ENCODE peak calls at places on chromosomes 2 and 18, in eight cellular contexts. One of them, this sample, is unnamed.

GRCh38 chr2:105820691-105821090 is 76.0 kb downstream of the NCK2 start:
- DNase-seq in cardiac fibroblast: no peak
- DNase-seq in A549: no peak
- DNase-seq in left lung: no peak
- DNase-seq in cardiac muscle cell: no peak
- DNase-seq in IMR-90: no peak
- DNase-seq in GM12865: no peak
- DNase-seq in mammary epithelial cell: no peak
- DNase-seq in this sample: no peak

GRCh38 chr2:200604571-200605255 is 18.9 kb downstream of the AOX1 start:
- DNase-seq in cardiac fibroblast: peak
- DNase-seq in A549: no peak
- DNase-seq in left lung: no peak
- DNase-seq in cardiac muscle cell: no peak
- DNase-seq in IMR-90: peak
- DNase-seq in GM12865: no peak
- DNase-seq in mammary epithelial cell: no peak
- DNase-seq in this sample: no peak

GRCh38 chr18:62881509-62882016 is 166.2 kb downstream of the PHLPP1 start:
- DNase-seq in cardiac fibroblast: peak
- DNase-seq in A549: peak
- DNase-seq in left lung: no peak
- DNase-seq in cardiac muscle cell: no peak
- DNase-seq in IMR-90: peak
- DNase-seq in GM12865: peak
- DNase-seq in mammary epithelial cell: peak
- DNase-seq in this sample: no peak

GRCh38 chr2:69253893-69254292 is 133.1 kb downstream of the GFPT1 start:
- DNase-seq in cardiac fibroblast: peak
- DNase-seq in A549: peak
- DNase-seq in left lung: no peak
- DNase-seq in cardiac muscle cell: no peak
- DNase-seq in IMR-90: peak
- DNase-seq in GM12865: no peak
- DNase-seq in mammary epithelial cell: peak
- DNase-seq in this sample: no peak

GRCh38 chr2:28904802-28905499 is 10.5 kb downstream of the WDR43 start:
- DNase-seq in cardiac fibroblast: no peak
- DNase-seq in A549: no peak
- DNase-seq in left lung: no peak
- DNase-seq in cardiac muscle cell: no peak
- DNase-seq in IMR-90: no peak
- DNase-seq in GM12865: no peak
- DNase-seq in mammary epithelial cell: no peak
- DNase-seq in this sample: no peak

GRCh38 chr2:54052825-54053718 is 62.3 kb upstream of the ACYP2 start:
- DNase-seq in cardiac fibroblast: no peak
- DNase-seq in A549: no peak
- DNase-seq in left lung: no peak
- DNase-seq in cardiac muscle cell: no peak
- DNase-seq in IMR-90: no peak
- DNase-seq in GM12865: peak
- DNase-seq in mammary epithelial cell: peak
- DNase-seq in this sample: no peak

GRCh38 chr2:75064691-75065396 is 106.4 kb downstream of the POLE4 start:
- DNase-seq in cardiac fibroblast: peak
- DNase-seq in A549: peak
- DNase-seq in left lung: peak
- DNase-seq in cardiac muscle cell: peak
- DNase-seq in IMR-90: peak
- DNase-seq in GM12865: peak
- DNase-seq in mammary epithelial cell: peak
- DNase-seq in this sample: peak

GRCh38 chr2:5482929-5483331 is 209.3 kb upstream of the SOX11 start:
- DNase-seq in cardiac fibroblast: no peak
- DNase-seq in A549: no peak
- DNase-seq in left lung: no peak
- DNase-seq in cardiac muscle cell: peak
- DNase-seq in IMR-90: no peak
- DNase-seq in GM12865: no peak
- DNase-seq in mammary epithelial cell: no peak
- DNase-seq in this sample: peak

GRCh38 chr2:214401580-214401979 is 9.3 kb upstream of the VWC2L start:
- DNase-seq in cardiac fibroblast: no peak
- DNase-seq in A549: no peak
- DNase-seq in left lung: no peak
- DNase-seq in cardiac muscle cell: no peak
- DNase-seq in IMR-90: no peak
- DNase-seq in GM12865: no peak
- DNase-seq in mammary epithelial cell: peak
- DNase-seq in this sample: no peak

GRCh38 chr2:122148128-122148792 is 392.8 kb downstream of the TSN start:
- DNase-seq in cardiac fibroblast: no peak
- DNase-seq in A549: no peak
- DNase-seq in left lung: no peak
- DNase-seq in cardiac muscle cell: no peak
- DNase-seq in IMR-90: no peak
- DNase-seq in GM12865: peak
- DNase-seq in mammary epithelial cell: no peak
- DNase-seq in this sample: peak

GRCh38 chr2:152525277-152525838 is 190.4 kb downstream of the FMNL2 start:
- DNase-seq in cardiac fibroblast: peak
- DNase-seq in A549: peak
- DNase-seq in left lung: peak
- DNase-seq in cardiac muscle cell: no peak
- DNase-seq in IMR-90: peak
- DNase-seq in GM12865: no peak
- DNase-seq in mammary epithelial cell: peak
- DNase-seq in this sample: no peak

GRCh38 chr2:238023608-238024007 is 37.2 kb upstream of the SCLY start:
- DNase-seq in cardiac fibroblast: no peak
- DNase-seq in A549: no peak
- DNase-seq in left lung: no peak
- DNase-seq in cardiac muscle cell: no peak
- DNase-seq in IMR-90: no peak
- DNase-seq in GM12865: no peak
- DNase-seq in mammary epithelial cell: no peak
- DNase-seq in this sample: no peak

GRCh38 chr2:42917374-42918017 is 125.1 kb upstream of the HAAO start:
- DNase-seq in cardiac fibroblast: peak
- DNase-seq in A549: no peak
- DNase-seq in left lung: peak
- DNase-seq in cardiac muscle cell: no peak
- DNase-seq in IMR-90: peak
- DNase-seq in GM12865: peak
- DNase-seq in mammary epithelial cell: no peak
- DNase-seq in this sample: no peak

GRCh38 chr2:239912938-239913631 is 112.1 kb downstream of the NDUFA10 start:
- DNase-seq in cardiac fibroblast: no peak
- DNase-seq in A549: no peak
- DNase-seq in left lung: no peak
- DNase-seq in cardiac muscle cell: no peak
- DNase-seq in IMR-90: no peak
- DNase-seq in GM12865: no peak
- DNase-seq in mammary epithelial cell: no peak
- DNase-seq in this sample: no peak

GRCh38 chr2:143282684-143283083 is 153.5 kb downstream of the ARHGAP15 start:
- DNase-seq in cardiac fibroblast: no peak
- DNase-seq in A549: no peak
- DNase-seq in left lung: no peak
- DNase-seq in cardiac muscle cell: no peak
- DNase-seq in IMR-90: no peak
- DNase-seq in GM12865: peak
- DNase-seq in mammary epithelial cell: no peak
- DNase-seq in this sample: no peak

GRCh38 chr2:140316345-140316744 is 1536.2 kb upstream of the NXPH2 start:
- DNase-seq in cardiac fibroblast: no peak
- DNase-seq in A549: no peak
- DNase-seq in left lung: no peak
- DNase-seq in cardiac muscle cell: no peak
- DNase-seq in IMR-90: no peak
- DNase-seq in GM12865: no peak
- DNase-seq in mammary epithelial cell: no peak
- DNase-seq in this sample: no peak

DNA sequence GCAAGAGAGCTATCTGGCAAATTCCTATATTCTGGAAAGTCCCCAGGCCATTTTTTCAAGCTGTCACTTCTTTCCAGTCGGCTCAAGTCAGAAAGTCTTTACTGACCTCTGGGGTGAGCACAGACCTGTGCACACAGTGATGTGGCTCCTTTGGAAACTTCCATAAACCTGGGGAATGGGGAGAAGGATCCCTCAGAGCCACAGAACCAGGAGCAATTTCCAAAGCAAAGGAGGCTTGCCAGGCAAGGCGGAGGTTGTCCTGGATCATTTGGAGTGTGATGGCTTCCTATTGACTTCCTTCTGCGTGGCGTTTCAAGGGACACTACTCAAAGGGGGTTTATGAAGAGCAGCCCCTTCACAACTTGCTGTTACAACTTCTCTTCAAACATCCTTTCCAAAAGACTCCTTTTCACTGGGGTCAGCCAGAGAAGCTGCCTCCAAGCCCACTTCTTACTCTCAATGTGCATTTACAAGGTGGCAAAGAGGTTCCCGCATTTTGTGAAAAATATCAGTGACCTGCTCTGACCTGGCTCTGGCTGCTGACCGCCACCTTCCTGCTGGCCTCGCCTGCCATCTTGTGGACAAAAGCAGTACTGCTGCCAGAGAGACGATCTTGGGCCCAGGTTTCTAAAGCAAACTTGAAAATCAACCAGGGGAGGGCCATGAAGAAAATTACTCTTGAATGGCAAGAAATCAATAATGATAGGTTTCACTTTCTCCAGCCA is 18.2 kb upstream of the TMEM247 start:
- DNase-seq in cardiac fibroblast: peak
- DNase-seq in A549: peak
- DNase-seq in left lung: peak
- DNase-seq in cardiac muscle cell: peak
- DNase-seq in IMR-90: peak
- DNase-seq in GM12865: peak
- DNase-seq in mammary epithelial cell: peak
- DNase-seq in this sample: no peak
- H3K4me3 ChIP-seq in cardiac fibroblast: no peak
- H3K4me3 ChIP-seq in A549: no peak
- H3K4me3 ChIP-seq in left lung: no peak
- H3K4me3 ChIP-seq in cardiac muscle cell: no peak
- H3K4me3 ChIP-seq in IMR-90: no peak
- H3K4me3 ChIP-seq in GM12865: no peak
- H3K4me3 ChIP-seq in mammary epithelial cell: no peak
- H3K4me3 ChIP-seq in this sample: no peak

GRCh38 chr2:178530128-178530527 is 49.9 kb downstream of the PLEKHA3 start:
- DNase-seq in cardiac fibroblast: no peak
- DNase-seq in A549: no peak
- DNase-seq in left lung: no peak
- DNase-seq in cardiac muscle cell: no peak
- DNase-seq in IMR-90: no peak
- DNase-seq in GM12865: no peak
- DNase-seq in mammary epithelial cell: no peak
- DNase-seq in this sample: no peak

GRCh38 chr2:178529194-178529593 is 48.9 kb downstream of the PLEKHA3 start:
- DNase-seq in cardiac fibroblast: no peak
- DNase-seq in A549: no peak
- DNase-seq in left lung: no peak
- DNase-seq in cardiac muscle cell: no peak
- DNase-seq in IMR-90: no peak
- DNase-seq in GM12865: peak
- DNase-seq in mammary epithelial cell: no peak
- DNase-seq in this sample: no peak

GRCh38 chr2:178527592-178527991 is 47.3 kb downstream of the PLEKHA3 start:
- DNase-seq in cardiac fibroblast: no peak
- DNase-seq in A549: no peak
- DNase-seq in left lung: no peak
- DNase-seq in cardiac muscle cell: no peak
- DNase-seq in IMR-90: no peak
- DNase-seq in GM12865: no peak
- DNase-seq in mammary epithelial cell: no peak
- DNase-seq in this sample: no peak

GRCh38 chr2:178530625-178531142 is 50.4 kb downstream of the PLEKHA3 start:
- DNase-seq in cardiac fibroblast: peak
- DNase-seq in A549: no peak
- DNase-seq in left lung: no peak
- DNase-seq in cardiac muscle cell: no peak
- DNase-seq in IMR-90: no peak
- DNase-seq in GM12865: peak
- DNase-seq in mammary epithelial cell: peak
- DNase-seq in this sample: no peak

GRCh38 chr2:178528647-178529046 is 48.4 kb downstream of the PLEKHA3 start:
- DNase-seq in cardiac fibroblast: no peak
- DNase-seq in A549: no peak
- DNase-seq in left lung: no peak
- DNase-seq in cardiac muscle cell: no peak
- DNase-seq in IMR-90: no peak
- DNase-seq in GM12865: no peak
- DNase-seq in mammary epithelial cell: no peak
- DNase-seq in this sample: no peak
- H3K4me3 ChIP-seq in cardiac fibroblast: no peak
- H3K4me3 ChIP-seq in A549: no peak
- H3K4me3 ChIP-seq in left lung: no peak
- H3K4me3 ChIP-seq in cardiac muscle cell: no peak
- H3K4me3 ChIP-seq in IMR-90: no peak
- H3K4me3 ChIP-seq in GM12865: no peak
- H3K4me3 ChIP-seq in mammary epithelial cell: no peak
- H3K4me3 ChIP-seq in this sample: no peak

GRCh38 chr2:96325884-96326255 is 753 bp downstream of the ITPRIPL1 start:
- DNase-seq in cardiac fibroblast: no peak
- DNase-seq in A549: no peak
- DNase-seq in left lung: no peak
- DNase-seq in cardiac muscle cell: no peak
- DNase-seq in IMR-90: no peak
- DNase-seq in GM12865: peak
- DNase-seq in mammary epithelial cell: no peak
- DNase-seq in this sample: no peak
- H3K4me3 ChIP-seq in cardiac fibroblast: no peak
- H3K4me3 ChIP-seq in A549: no peak
- H3K4me3 ChIP-seq in left lung: peak
- H3K4me3 ChIP-seq in cardiac muscle cell: no peak
- H3K4me3 ChIP-seq in IMR-90: no peak
- H3K4me3 ChIP-seq in GM12865: peak
- H3K4me3 ChIP-seq in mammary epithelial cell: no peak
- H3K4me3 ChIP-seq in this sample: peak

DNA sequence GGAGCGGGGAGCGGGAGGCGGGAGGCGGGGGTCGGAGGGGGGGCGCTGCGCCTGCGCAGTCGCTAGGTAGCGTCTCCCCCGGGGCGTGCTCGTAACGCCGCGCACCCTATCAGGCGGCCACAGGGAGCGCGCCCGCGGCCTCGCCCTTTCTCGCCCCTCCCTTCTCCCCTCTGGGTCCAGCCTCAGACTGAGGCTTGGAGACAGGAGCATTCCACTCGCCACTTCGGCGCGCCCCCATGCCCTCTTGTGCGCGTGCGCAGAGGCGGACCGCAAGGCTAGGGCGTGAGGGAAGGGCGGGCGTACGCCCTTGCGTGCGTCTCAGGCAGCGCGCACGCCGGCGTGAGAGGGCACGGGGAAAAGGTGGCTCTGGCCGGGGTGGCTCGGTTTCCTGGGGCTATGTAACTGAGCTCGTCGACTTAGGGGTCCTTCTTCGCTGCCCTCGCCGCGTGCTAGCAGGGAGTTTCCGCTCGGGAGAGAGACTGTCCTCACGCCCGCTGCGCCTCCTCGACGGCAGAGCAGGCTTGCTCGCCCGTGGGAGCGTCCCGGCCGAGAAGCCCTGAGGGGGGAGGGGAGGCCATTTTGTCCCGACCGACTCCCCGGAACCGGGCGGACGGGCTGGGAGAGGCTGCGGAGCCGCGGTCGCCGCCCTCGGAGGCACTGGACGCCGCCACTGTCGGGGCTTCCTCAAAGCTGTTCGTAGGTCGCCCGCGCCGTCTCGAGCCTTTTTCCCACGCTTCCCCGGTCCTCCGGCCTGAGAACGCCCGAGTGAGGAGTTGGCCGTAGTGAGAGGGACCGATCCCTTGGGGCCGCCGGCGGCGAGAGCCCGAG is at the start of gene RAB10:
- DNase-seq in cardiac fibroblast: peak
- DNase-seq in A549: peak
- DNase-seq in left lung: peak
- DNase-seq in cardiac muscle cell: peak
- DNase-seq in IMR-90: peak
- DNase-seq in GM12865: peak
- DNase-seq in mammary epithelial cell: peak
- DNase-seq in this sample: peak
- H3K4me3 ChIP-seq in cardiac fibroblast: peak
- H3K4me3 ChIP-seq in A549: peak
- H3K4me3 ChIP-seq in left lung: peak
- H3K4me3 ChIP-seq in cardiac muscle cell: peak
- H3K4me3 ChIP-seq in IMR-90: peak
- H3K4me3 ChIP-seq in GM12865: peak
- H3K4me3 ChIP-seq in mammary epithelial cell: peak
- H3K4me3 ChIP-seq in this sample: peak